ENCODE peak calls at places on chromosomes 5 and 9, in four cellular contexts. P is GM13977, Q is K562, J is activated B cell treated with CpG ODN at 0.5 μM for 24 hours. W is an unnamed sample.

GRCh38 chr5:16909464-16909863 is 26.6 kb downstream of the MYO10 start:
- DNase-seq in P (no peak), Q (no peak), J (no peak), W (no peak)

GRCh38 chr9:2469681-2470141 is 151.9 kb upstream of the VLDLR start:
- DNase-seq in Q (no peak), J (no peak), P (no peak), W (no peak)

GRCh38 chr9:105114318-105114717 is 130.1 kb upstream of the SLC44A1 start:
- DNase-seq in J (no peak), Q (no peak), P (no peak), W (no peak)

GRCh38 chr9:96460877-96461276 is 10.9 kb downstream of the HABP4 start:
- DNase-seq in Q (no peak), J (no peak), P (no peak), W (no peak)

GRCh38 chr5:95238560-95239325 is 46.2 kb downstream of the MCTP1 start:
- DNase-seq in Q (no peak), J (no peak), P (peak), W (no peak)

GRCh38 chr9:88954073-88954472 is 37.2 kb upstream of the S1PR3 start:
- DNase-seq in J (no peak), P (no peak), Q (no peak), W (no peak)

GRCh38 chr9:116088396-116088795 is 65.2 kb upstream of the PAPPA start:
- DNase-seq in P (no peak), Q (no peak), J (no peak), W (no peak)

GRCh38 chr5:9295466-9295801 is 250.4 kb downstream of the SEMA5A start:
- DNase-seq in P (no peak), Q (no peak), J (no peak), W (no peak)

GRCh38 chr9:89497978-89498844 is at the start of gene SEMA4D:
- DNase-seq in Q (peak), J (peak), P (peak), W (peak)

GRCh38 chr9:88535932-88536324 is 950 bp downstream of the NXNL2 start:
- DNase-seq in J (no peak), P (no peak), Q (no peak), W (no peak)

GRCh38 chr5:55994502-55994997 is at the start of gene IL6ST:
- DNase-seq in P (no peak), J (no peak), Q (no peak), W (no peak)

GRCh38 chr5:54988218-54988617 is 2.8 kb upstream of the ESM1 start:
- DNase-seq in Q (no peak), J (no peak), P (no peak), W (no peak)

GRCh38 chr9:79945495-79945894 is 373.7 kb downstream of the TLE4 start:
- DNase-seq in Q (no peak), J (no peak), P (no peak), W (no peak)

GRCh38 chr5:36877667-36878420 is 1.3 kb downstream of the NIPBL start:
- DNase-seq in Q (peak), P (peak), J (no peak), W (no peak)

GRCh38 chr5:71576241-71576640 is 10.9 kb upstream of the MCCC2 start:
- DNase-seq in J (no peak), Q (no peak), P (no peak), W (no peak)

GRCh38 chr5:141543053-141543452 is 54.2 kb downstream of the PCDHGC5 start:
- DNase-seq in Q (no peak), J (no peak), P (no peak), W (no peak)

GRCh38 chr5:175617447-175617846 is 40.4 kb upstream of the HRH2 start:
- DNase-seq in J (no peak), P (no peak), Q (peak), W (no peak)

GRCh38 chr9:6355728-6356127 is 27.6 kb downstream of the TPD52L3 start:
- DNase-seq in P (peak), J (no peak), Q (no peak), W (no peak)

GRCh38 chr9:105908069-105908468 is 213.7 kb downstream of the TMEM38B start:
- DNase-seq in J (no peak), P (no peak), Q (no peak), W (no peak)

GRCh38 chr5:36728697-36729543 is 122.5 kb downstream of the SLC1A3 start:
- DNase-seq in P (peak), J (no peak), Q (peak), W (no peak)

GRCh38 chr5:178355662-178356061 is 123.1 kb upstream of the PHYKPL start:
- DNase-seq in P (no peak), J (no peak), Q (no peak), W (no peak)

GRCh38 chr5:108263338-108263737 is 118.6 kb downstream of the FBXL17 start:
- DNase-seq in J (no peak), Q (no peak), P (no peak), W (no peak)

GRCh38 chr5:39076757-39077475 is 2.7 kb upstream of the RICTOR start:
- DNase-seq in P (peak), Q (peak), J (no peak), W (no peak)

GRCh38 chr9:18689881-18690280 is 215.9 kb downstream of the ADAMTSL1 start:
- DNase-seq in Q (no peak), J (no peak), P (no peak), W (no peak)

GRCh38 chr9:122179054-122179689 is 19.5 kb downstream of the MORN5 start:
- DNase-seq in J (no peak), P (no peak), Q (no peak), W (no peak)

DNA sequence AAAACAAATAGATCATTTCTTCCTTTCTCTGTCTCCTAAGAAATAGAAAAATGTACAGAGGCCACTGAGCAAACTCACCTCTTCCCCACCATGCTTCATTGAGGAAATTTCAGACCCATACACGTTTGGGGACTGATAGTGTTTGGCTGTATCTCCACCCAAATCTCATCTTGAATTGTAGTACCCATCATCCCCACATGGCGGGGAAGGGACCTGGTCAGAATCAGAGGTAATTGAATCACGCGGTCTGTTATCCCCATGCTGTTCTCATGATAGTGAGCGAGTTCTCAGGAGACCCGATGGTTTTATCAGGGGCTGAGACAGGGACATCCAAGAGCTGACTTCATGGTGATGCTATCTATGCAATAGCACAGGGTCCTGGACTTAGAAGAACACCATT is 1655.8 kb downstream of the MAT2B start:
- DNase-seq in J (no peak), Q (no peak), P (no peak), W (no peak)
- TF ChIP-seq CTCF in J (no peak), Q (no peak), P (peak), W (peak)

GRCh38 chr9:92650839-92651621 is 18.9 kb downstream of the IPPK start:
- DNase-seq in J (no peak), P (no peak), Q (no peak), W (no peak)
- TF ChIP-seq CTCF in J (no peak), P (no peak), Q (no peak), W (no peak)

GRCh38 chr5:133404724-133405123 is 207.6 kb downstream of the FSTL4 start:
- DNase-seq in J (no peak), P (no peak), Q (no peak), W (no peak)
- TF ChIP-seq CTCF in J (no peak), P (no peak), Q (peak), W (peak)

DNA sequence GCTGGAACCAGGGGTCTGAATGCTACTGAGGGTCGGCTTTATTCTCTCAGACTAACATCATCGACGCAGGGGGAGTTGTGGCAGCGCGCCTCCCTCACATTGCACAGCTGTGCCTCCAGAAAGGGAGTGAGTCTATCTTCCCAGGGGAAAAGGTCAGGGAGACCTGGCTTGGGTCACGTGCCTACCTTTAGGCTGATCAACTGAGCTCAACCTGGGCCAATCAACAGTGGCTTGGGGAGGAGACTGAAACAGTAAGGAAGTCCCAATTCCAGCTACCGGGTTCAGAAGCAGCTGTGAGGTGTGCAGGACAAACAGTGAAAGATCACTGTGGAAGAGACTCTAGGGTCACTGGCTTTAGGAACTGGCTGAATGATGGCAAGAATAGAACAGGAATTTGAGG is 14.3 kb downstream of the SNX30 start:
- DNase-seq in J (no peak), P (no peak), Q (peak), W (no peak)
- TF ChIP-seq CTCF in J (no peak), P (no peak), Q (no peak), W (no peak)

DNA sequence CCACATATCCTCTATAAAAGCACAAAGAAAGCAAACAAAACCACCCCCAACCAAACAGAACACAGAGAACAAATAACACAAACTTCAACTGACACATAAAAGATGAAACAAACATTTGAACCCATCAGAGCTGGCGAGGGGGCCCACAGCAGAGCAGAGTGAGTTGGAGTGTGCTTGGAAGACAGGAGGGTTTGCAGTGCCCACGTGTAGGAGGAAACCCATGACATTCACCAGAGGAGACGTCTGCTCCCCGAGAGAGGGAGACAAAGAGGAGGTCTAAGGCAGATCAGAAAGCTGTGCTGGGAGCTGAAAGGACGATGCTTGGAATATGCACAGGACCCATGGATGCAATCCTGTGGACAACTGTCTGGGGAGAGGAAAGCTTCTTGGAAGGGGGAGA is 27.0 kb downstream of the MRPL36 start:
- DNase-seq in Q (no peak), P (peak), J (no peak), W (no peak)
- TF ChIP-seq CTCF in Q (peak), P (peak), J (no peak), W (peak)

GRCh38 chr9:3863114-3863528 is 337.3 kb upstream of the RFX3 start:
- DNase-seq in Q (no peak), P (no peak), J (no peak), W (no peak)
- TF ChIP-seq CTCF in Q (no peak), P (no peak), J (no peak), W (no peak)

GRCh38 chr5:123456242-123456641 is 33.0 kb upstream of the CEP120 start:
- DNase-seq in Q (no peak), J (no peak), P (no peak), W (no peak)

GRCh38 chr5:123455095-123455494 is 31.9 kb upstream of the CEP120 start:
- DNase-seq in J (no peak), P (no peak), Q (no peak), W (no peak)

GRCh38 chr5:123452401-123452800 is 29.2 kb upstream of the CEP120 start:
- DNase-seq in Q (no peak), J (no peak), P (no peak), W (no peak)

GRCh38 chr5:123454236-123454911 is 31.2 kb upstream of the CEP120 start:
- DNase-seq in Q (peak), P (no peak), J (no peak), W (no peak)

GRCh38 chr5:123455640-123456039 is 32.4 kb upstream of the CEP120 start:
- DNase-seq in J (no peak), Q (no peak), P (peak), W (no peak)
- TF ChIP-seq CTCF in J (no peak), Q (no peak), P (peak), W (peak)